ENCODE peak calls at places on chromosomes 5 and 9, in five cellular contexts. S is EL, J is MM.1S, H is sigmoid colon, K is BE2C. D is an unnamed sample.
A peak's percentile ranks its signal among the peaks of the same experiment; 100 is the strongest.

GRCh38 chr5:149310947-149311675 is 34.2 kb upstream of the GRPEL2 start:
- DNase-seq in S (peak; percentile 56), J (no peak), H (no peak), K (peak; percentile 34), D (no peak)

GRCh38 chr5:1959911-1960581 is 77.3 kb upstream of the IRX4 start:
- DNase-seq in S (no peak), J (no peak), H (no peak), K (no peak), D (no peak)

GRCh38 chr5:135492319-135492626 is 40.1 kb upstream of the TIFAB start:
- DNase-seq in S (no peak), J (no peak), H (no peak), K (no peak), D (no peak)

GRCh38 chr5:69007726-69008368 is 86.0 kb upstream of the SLC30A5 start:
- DNase-seq in S (peak; percentile 56), J (peak; percentile 70), H (no peak), K (peak; percentile 85), D (peak; percentile 37)

GRCh38 chr5:145856285-145856818 is 16.5 kb downstream of the GRXCR2 start:
- DNase-seq in S (peak; percentile 13), J (no peak), H (peak; percentile 79), K (no peak), D (no peak)

GRCh38 chr5:124716169-124716568 is 30.3 kb downstream of the ZNF608 start:
- DNase-seq in S (no peak), J (no peak), H (no peak), K (no peak), D (no peak)

GRCh38 chr9:83965350-83966208 is 14.4 kb downstream of the HNRNPK start:
- DNase-seq in S (peak; percentile 31), J (no peak), H (no peak), K (peak; percentile 53), D (no peak)

GRCh38 chr9:97551308-97551707 is 49.8 kb downstream of the TMOD1 start:
- DNase-seq in S (no peak), J (no peak), H (no peak), K (no peak), D (no peak)

GRCh38 chr5:3642231-3642630 is 46.6 kb downstream of the IRX1 start:
- DNase-seq in S (no peak), J (no peak), H (no peak), K (no peak), D (no peak)

GRCh38 chr5:175862131-175863012 is 9.0 kb upstream of the CPLX2 start:
- DNase-seq in S (no peak), J (no peak), H (no peak), K (no peak), D (no peak)

GRCh38 chr5:59139695-59140094 is 556.8 kb downstream of the RAB3C start:
- DNase-seq in S (no peak), J (no peak), H (no peak), K (no peak), D (no peak)

GRCh38 chr5:27087820-27088219 is 49.4 kb upstream of the CDH9 start:
- DNase-seq in S (no peak), J (no peak), H (no peak), K (no peak), D (peak; percentile 7)

GRCh38 chr5:37841223-37841622 is 1.4 kb upstream of the GDNF start:
- DNase-seq in S (no peak), J (no peak), H (no peak), K (no peak), D (no peak)

GRCh38 chr5:1006656-1007071 is 1.9 kb upstream of the NKD2 start:
- DNase-seq in S (no peak), J (peak; percentile 20), H (peak; percentile 44), K (no peak), D (no peak)

GRCh38 chr5:39608024-39608423 is 183.2 kb upstream of the DAB2 start:
- DNase-seq in S (no peak), J (no peak), H (no peak), K (no peak), D (no peak)

GRCh38 chr9:134291452-134291881 is 34.8 kb upstream of the RXRA start:
- DNase-seq in S (no peak), J (peak; percentile 19), H (no peak), K (no peak), D (no peak)

GRCh38 chr5:74392698-74393431 is 247.7 kb downstream of the ENC1 start:
- DNase-seq in S (peak; percentile 39), J (no peak), H (no peak), K (peak; percentile 16), D (no peak)

GRCh38 chr9:6198251-6198650 is 17.4 kb upstream of the IL33 start:
- DNase-seq in S (no peak), J (no peak), H (no peak), K (no peak), D (no peak)

GRCh38 chr5:139642891-139643871 is 5.0 kb upstream of the CXXC5 start:
- DNase-seq in S (no peak), J (no peak), H (peak; percentile 60), K (no peak), D (no peak)

GRCh38 chr5:179209359-179210150 is 135.7 kb downstream of the ADAMTS2 start:
- DNase-seq in S (peak; percentile 83), J (no peak), H (no peak), K (no peak), D (no peak)

GRCh38 chr5:138824924-138825863 is 49.9 kb downstream of the LRRTM2 start:
- DNase-seq in S (peak; percentile 18), J (peak; percentile 32), H (no peak), K (no peak), D (peak; percentile 37)

GRCh38 chr5:172098883-172099282 is 89.1 kb downstream of the STK10 start:
- DNase-seq in S (no peak), J (no peak), H (no peak), K (no peak), D (no peak)

D was measured in cerebellum.